ENCODE peak calls at places on chromosomes 5 and 9, in eight cellular contexts. Q is activated T-cell treated with anti-CD3 and anti-CD28 coated beads, Interleukin-2, amount 50 U/mL, for 1 hour; A is activated CD4-positive, alpha-beta T cell treated with anti-CD3 and anti-CD28 coated beads, Interleukin-2, amount 50 U/mL, for 4 hours; K is NCI-H510A; U is stimulated activated CD4-positive, alpha-beta T cell treated with anti-CD3 and anti-CD28 coated beads, Interleukin-15, amount 100 ng/mL, for 24 hours; F is iPS DF 19.7; H is HEK293T; C is uterus. X is an unnamed sample.
A peak's percentile ranks its signal among the peaks of the same experiment; 100 is the strongest.

GRCh38 chr9:87714819-87715218 is 11.1 kb upstream of the CTSL start:
- DNase-seq in Q (no peak), A (no peak), K (no peak), U (no peak), F (no peak), H (peak; percentile 15), C (peak; percentile 80), X (peak; percentile 75)

GRCh38 chr5:171851251-171851650 is 65.6 kb downstream of the SMIM23 start:
- DNase-seq in Q (no peak), A (no peak), K (no peak), U (no peak), F (no peak), H (no peak), C (no peak), X (no peak)

GRCh38 chr9:117437283-117437682 is 22.4 kb upstream of the ASTN2 start:
- DNase-seq in Q (no peak), A (no peak), K (no peak), U (no peak), F (no peak), H (no peak), C (no peak), X (no peak)

GRCh38 chr9:136545966-136546696 is at the start of gene NOTCH1:
- DNase-seq in Q (peak; percentile 90), A (peak; percentile 81), K (no peak), U (peak; percentile 94), F (peak; percentile 76), H (peak; percentile 89), C (peak; percentile 88), X (peak; percentile 97)

GRCh38 chr5:86572825-86573224 is 44.9 kb upstream of the COX7C start:
- DNase-seq in Q (no peak), A (no peak), K (no peak), U (no peak), F (no peak), H (no peak), C (no peak), X (no peak)

GRCh38 chr5:37248970-37249819 is at the start of gene CPLANE1:
- DNase-seq in Q (peak; percentile 66), A (peak; percentile 25), K (peak; percentile 80), U (peak; percentile 81), F (no peak), H (peak; percentile 79), C (peak; percentile 61), X (peak; percentile 78)

GRCh38 chr5:176384991-176385390 is 3.4 kb downstream of the NOP16 start:
- DNase-seq in Q (no peak), A (no peak), K (no peak), U (no peak), F (no peak), H (no peak), C (no peak), X (no peak)

GRCh38 chr5:912356-913091 is 19.8 kb downstream of the TRIP13 start:
- DNase-seq in Q (peak; percentile 67), A (peak; percentile 69), K (no peak), U (peak; percentile 85), F (no peak), H (no peak), C (no peak), X (peak; percentile 68)

GRCh38 chr9:122519376-122519775 is 435 bp downstream of the OR1J4 start:
- DNase-seq in Q (no peak), A (no peak), K (no peak), U (no peak), F (no peak), H (no peak), C (no peak), X (no peak)

GRCh38 chr5:107869459-107870115 is 198.8 kb upstream of the EFNA5 start:
- DNase-seq in Q (no peak), A (no peak), K (no peak), U (no peak), F (no peak), H (no peak), C (no peak), X (no peak)

GRCh38 chr5:113065626-113066025 is 89.0 kb downstream of the DCP2 start:
- DNase-seq in Q (no peak), A (no peak), K (no peak), U (no peak), F (no peak), H (no peak), C (no peak), X (no peak)

GRCh38 chr9:88713022-88713421 is 178.0 kb downstream of the NXNL2 start:
- DNase-seq in Q (no peak), A (no peak), K (no peak), U (no peak), F (no peak), H (no peak), C (no peak), X (no peak)

GRCh38 chr9:87595605-87596004 is 97.9 kb downstream of the DAPK1 start:
- DNase-seq in Q (no peak), A (no peak), K (no peak), U (no peak), F (no peak), H (no peak), C (peak; percentile 25), X (no peak)

GRCh38 chr5:10678236-10678635 is 82.8 kb downstream of the DAP start:
- DNase-seq in Q (no peak), A (no peak), K (no peak), U (no peak), F (no peak), H (no peak), C (no peak), X (no peak)

GRCh38 chr9:135380321-135380960 is 99.1 kb upstream of the PPP1R26 start:
- DNase-seq in Q (no peak), A (no peak), K (no peak), U (no peak), F (no peak), H (no peak), C (no peak), X (no peak)

GRCh38 chr5:83899351-83899970 is 178.8 kb upstream of the HAPLN1 start:
- DNase-seq in Q (no peak), A (no peak), K (no peak), U (no peak), F (no peak), H (no peak), C (no peak), X (no peak)

GRCh38 chr9:136566899-136567298 is 21.1 kb upstream of the NOTCH1 start:
- DNase-seq in Q (no peak), A (no peak), K (no peak), U (no peak), F (no peak), H (no peak), C (peak; percentile 78), X (no peak)

GRCh38 chr9:93810028-93810971 is 144.9 kb downstream of the BARX1 start:
- DNase-seq in Q (no peak), A (no peak), K (no peak), U (no peak), F (no peak), H (no peak), C (no peak), X (no peak)

GRCh38 chr5:125575561-125576504 is 829.4 kb upstream of the ZNF608 start:
- DNase-seq in Q (no peak), A (no peak), K (peak; percentile 28), U (no peak), F (no peak), H (peak; percentile 56), C (peak; percentile 23), X (peak; percentile 24)

GRCh38 chr5:74493426-74493825 is 147.1 kb downstream of the ENC1 start:
- DNase-seq in Q (no peak), A (no peak), K (no peak), U (no peak), F (no peak), H (no peak), C (no peak), X (no peak)

GRCh38 chr5:147645172-147645571 is 135.3 kb upstream of the DPYSL3 start:
- DNase-seq in Q (no peak), A (no peak), K (no peak), U (no peak), F (no peak), H (no peak), C (no peak), X (no peak)

GRCh38 chr9:111900081-111900805 is 3.6 kb downstream of the UGCG start:
- DNase-seq in Q (no peak), A (no peak), K (no peak), U (no peak), F (no peak), H (no peak), C (no peak), X (no peak)

GRCh38 chr5:173907686-173908371 is 19.7 kb downstream of the CPEB4 start:
- DNase-seq in Q (no peak), A (no peak), K (no peak), U (no peak), F (no peak), H (no peak), C (no peak), X (no peak)

GRCh38 chr9:21096901-21097255 is 19.1 kb upstream of the IFNB1 start:
- DNase-seq in Q (no peak), A (no peak), K (no peak), U (no peak), F (no peak), H (no peak), C (no peak), X (no peak)

GRCh38 chr5:994821-995220 is 13.8 kb upstream of the NKD2 start:
- DNase-seq in Q (no peak), A (no peak), K (no peak), U (no peak), F (no peak), H (no peak), C (no peak), X (no peak)

GRCh38 chr9:101738566-101739183 is at the start of gene GRIN3A:
- DNase-seq in Q (no peak), A (no peak), K (peak; percentile 53), U (peak; percentile 3), F (no peak), H (peak; percentile 22), C (no peak), X (peak; percentile 13)

GRCh38 chr9:2857564-2858198 is 13.8 kb upstream of the PUM3 start:
- DNase-seq in Q (peak; percentile 41), A (peak; percentile 55), K (peak; percentile 43), U (peak; percentile 76), F (no peak), H (peak; percentile 58), C (peak; percentile 55), X (peak; percentile 81)

GRCh38 chr9:33108472-33108871 is 32.0 kb upstream of the SMU1 start:
- DNase-seq in Q (no peak), A (no peak), K (no peak), U (no peak), F (no peak), H (no peak), C (no peak), X (no peak)

GRCh38 chr5:67483453-67484030 is 286.9 kb upstream of the CD180 start:
- DNase-seq in Q (no peak), A (no peak), K (no peak), U (no peak), F (no peak), H (no peak), C (no peak), X (no peak)

GRCh38 chr5:139691275-139691629 is 43.1 kb downstream of the CXXC5 start:
- DNase-seq in Q (no peak), A (no peak), K (no peak), U (no peak), F (no peak), H (no peak), C (no peak), X (no peak)